ENCODE peak calls at places on chromosomes 2 and 18, in eight cellular contexts. M is brain microvascular endothelial cell, Q is pancreas, V is dorsolateral prefrontal cortex, G is cardiac muscle cell, L is tibial nerve, Y is PC-9, S is right lobe of liver. B is an unnamed sample. For H3K27me3, the result is how much of the 10 kb centered on the place peaks cover.

GRCh38 chr2:160394153-160394552 is 99.5 kb downstream of the RBMS1 start:
- DNase-seq in M (no peak), Q (no peak), V (no peak), G (no peak), L (no peak), Y (no peak), S (no peak), B (no peak)

GRCh38 chr2:173866858-173867620 is 98.1 kb downstream of the SP3 start:
- DNase-seq in M (no peak), Q (no peak), V (no peak), G (peak), L (no peak), Y (no peak), S (no peak), B (no peak)

GRCh38 chr2:42828487-42829416 is 36.4 kb upstream of the HAAO start:
- DNase-seq in M (peak), Q (peak), V (peak), G (peak), L (peak), Y (peak), S (peak), B (peak)

GRCh38 chr2:37243435-37243834 is 12.0 kb downstream of the NDUFAF7 start:
- DNase-seq in M (no peak), Q (no peak), V (no peak), G (no peak), L (no peak), Y (no peak), S (no peak), B (no peak)

GRCh38 chr2:100822587-100823248 is 2.8 kb downstream of the NPAS2 start:
- DNase-seq in M (no peak), Q (peak), V (no peak), G (peak), L (no peak), Y (no peak), S (peak), B (no peak)

GRCh38 chr2:42345986-42346385 is 15.0 kb downstream of the COX7A2L start:
- DNase-seq in M (no peak), Q (no peak), V (no peak), G (no peak), L (no peak), Y (no peak), S (peak), B (no peak)

GRCh38 chr2:60544980-60545560 is 8.4 kb downstream of the BCL11A start:
- DNase-seq in M (no peak), Q (no peak), V (no peak), G (no peak), L (no peak), Y (no peak), S (no peak), B (no peak)

GRCh38 chr2:234366891-234367290 is 130.0 kb downstream of the ARL4C start:
- DNase-seq in M (no peak), Q (no peak), V (no peak), G (peak), L (no peak), Y (peak), S (no peak), B (no peak)

GRCh38 chr18:23487738-23488625 is 15.3 kb upstream of the RMC1 start:
- DNase-seq in M (no peak), Q (no peak), V (no peak), G (peak), L (no peak), Y (no peak), S (no peak), B (no peak)

GRCh38 chr2:211455225-211455841 is 898.9 kb downstream of the CPS1 start:
- DNase-seq in M (peak), Q (peak), V (no peak), G (peak), L (no peak), Y (peak), S (no peak), B (peak)

GRCh38 chr2:133959066-133959465 is 294.8 kb upstream of the MGAT5 start:
- DNase-seq in M (no peak), Q (no peak), V (no peak), G (no peak), L (no peak), Y (no peak), S (no peak), B (no peak)

GRCh38 chr2:39059366-39059952 is 61.4 kb downstream of the SOS1 start:
- DNase-seq in M (no peak), Q (no peak), V (no peak), G (peak), L (no peak), Y (no peak), S (no peak), B (no peak)

GRCh38 chr2:933734-934295 is 16.8 kb upstream of the SNTG2 start:
- DNase-seq in M (no peak), Q (no peak), V (no peak), G (peak), L (no peak), Y (no peak), S (no peak), B (no peak)

GRCh38 chr2:80014637-80015036 is 289.9 kb downstream of the LRRTM1 start:
- DNase-seq in M (no peak), Q (no peak), V (no peak), G (no peak), L (no peak), Y (no peak), S (no peak), B (no peak)

GRCh38 chr2:182866461-182867369 is at the start of gene FRZB:
- DNase-seq in M (peak), Q (peak), V (peak), G (peak), L (peak), Y (peak), S (peak), B (no peak)

GRCh38 chr2:127420039-127420864 is 2.0 kb downstream of the PROC start:
- DNase-seq in M (no peak), Q (no peak), V (no peak), G (no peak), L (no peak), Y (no peak), S (peak), B (no peak)

GRCh38 chr2:127421116-127421800 is 3.0 kb downstream of the PROC start:
- DNase-seq in M (no peak), Q (no peak), V (no peak), G (no peak), L (no peak), Y (no peak), S (no peak), B (no peak)

GRCh38 chr2:127423476-127423840 is 5.2 kb downstream of the PROC start:
- DNase-seq in M (no peak), Q (no peak), V (no peak), G (no peak), L (no peak), Y (peak), S (no peak), B (no peak)

GRCh38 chr2:127422631-127423475 is 4.6 kb downstream of the PROC start:
- DNase-seq in M (no peak), Q (no peak), V (no peak), G (no peak), L (no peak), Y (peak), S (no peak), B (no peak)

DNA sequence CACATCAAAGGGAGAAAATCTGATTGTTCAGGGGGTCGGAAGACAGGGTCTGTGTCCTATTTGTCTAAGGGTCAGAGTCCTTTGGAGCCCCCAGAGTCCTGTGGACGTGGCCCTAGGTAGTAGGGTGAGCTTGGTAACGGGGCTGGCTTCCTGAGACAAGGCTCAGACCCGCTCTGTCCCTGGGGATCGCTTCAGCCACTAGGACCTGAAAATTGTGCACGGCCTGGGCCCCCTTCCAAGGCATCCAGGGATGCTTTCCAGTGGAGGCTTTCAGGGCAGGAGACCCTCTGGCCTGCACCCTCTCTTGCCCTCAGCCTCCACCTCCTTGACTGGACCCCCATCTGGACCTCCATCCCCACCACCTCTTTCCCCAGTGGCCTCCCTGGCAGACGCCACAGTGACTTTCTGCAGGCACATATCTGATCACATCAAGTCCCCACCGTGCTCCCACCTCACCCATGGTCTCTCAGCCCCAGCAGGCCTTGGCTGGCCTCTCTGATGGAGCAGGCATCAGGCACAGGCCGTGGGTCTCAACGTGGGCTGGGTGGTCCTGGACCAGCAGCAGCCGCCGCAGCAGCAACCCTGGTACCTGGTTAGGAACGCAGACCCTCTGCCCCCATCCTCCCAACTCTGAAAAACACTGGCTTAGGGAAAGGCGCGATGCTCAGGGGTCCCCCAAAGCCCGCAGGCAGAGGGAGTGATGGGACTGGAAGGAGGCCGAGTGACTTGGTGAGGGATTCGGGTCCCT is 3.8 kb downstream of the PROC start:
- DNase-seq in M (no peak), Q (no peak), V (no peak), G (no peak), L (no peak), Y (no peak), S (no peak), B (no peak)
- H3K27me3 ChIP-seq in M (under half), Q (under half), V (under half), G (half or more), L (half or more), Y (under half), S (under half), B (under half)

GRCh38 chr18:48977914-48978313 is 27.1 kb upstream of the SMAD7 start:
- DNase-seq in M (no peak), Q (no peak), V (no peak), G (no peak), L (no peak), Y (no peak), S (no peak), B (no peak)
- H3K27me3 ChIP-seq in M (under half), Q (under half), V (under half), G (under half), L (under half), Y (under half), S (under half), B (under half)

GRCh38 chr2:56185101-56185581 is 1.4 kb downstream of the CCDC85A start:
- DNase-seq in M (no peak), Q (peak), V (no peak), G (peak), L (no peak), Y (peak), S (peak), B (no peak)
- H3K27me3 ChIP-seq in M (under half), Q (under half), V (under half), G (half or more), L (under half), Y (half or more), S (under half), B (under half)

GRCh38 chr2:227163445-227163997 is 484 bp downstream of the COL4A4 start:
- DNase-seq in M (no peak), Q (no peak), V (no peak), G (peak), L (no peak), Y (no peak), S (no peak), B (no peak)
- H3K27me3 ChIP-seq in M (under half), Q (under half), V (half or more), G (half or more), L (half or more), Y (under half), S (under half), B (under half)

B was measured in iPS DF 6.9.